ENCODE peak calls at places on chromosomes 5 and 9, in seven cellular contexts. E, D, H, W, A, F and Y are unnamed samples.

GRCh38 chr5:124976086-124976485 is 229.6 kb upstream of the ZNF608 start:
- DNase-seq in W (no peak), A (no peak), F (no peak), D (no peak), H (no peak), E (no peak), Y (no peak)

GRCh38 chr9:90996154-90996788 is 194.7 kb downstream of the SYK start:
- DNase-seq in A (no peak), E (no peak), H (no peak), W (no peak), D (no peak), F (no peak), Y (no peak)

GRCh38 chr5:169279125-169279524 is 21.8 kb downstream of the SLIT3 start:
- DNase-seq in D (no peak), A (no peak), F (no peak), E (no peak), W (no peak), H (no peak), Y (no peak)

GRCh38 chr9:125246261-125246667 is 5.1 kb upstream of the HSPA5 start:
- DNase-seq in A (no peak), H (no peak), F (no peak), E (no peak), D (no peak), W (no peak), Y (no peak)

GRCh38 chr9:131731237-131731995 is 8.5 kb downstream of the RAPGEF1 start:
- DNase-seq in A (peak), D (no peak), H (no peak), E (no peak), F (no peak), W (no peak), Y (no peak)

GRCh38 chr5:7213525-7213924 is 182.4 kb upstream of the ADCY2 start:
- DNase-seq in F (no peak), E (no peak), A (no peak), W (no peak), D (no peak), H (no peak), Y (no peak)

GRCh38 chr9:136342191-136343120 is 15.1 kb downstream of the GPSM1 start:
- DNase-seq in F (peak), H (peak), D (no peak), W (no peak), A (peak), E (peak), Y (peak)

GRCh38 chr9:21779397-21779796 is 23.0 kb upstream of the MTAP start:
- DNase-seq in H (no peak), A (no peak), W (no peak), E (no peak), D (no peak), F (no peak), Y (no peak)

GRCh38 chr5:56359809-56360685 is 126.9 kb upstream of the ANKRD55 start:
- DNase-seq in F (no peak), D (no peak), W (no peak), H (no peak), E (no peak), A (no peak), Y (no peak)

GRCh38 chr5:169431386-169431785 is 130.4 kb upstream of the SLIT3 start:
- DNase-seq in F (no peak), D (no peak), H (no peak), E (no peak), A (no peak), W (no peak), Y (no peak)

GRCh38 chr9:131072107-131072870 is 24.0 kb upstream of the AIF1L start:
- DNase-seq in A (no peak), F (no peak), D (no peak), E (no peak), W (no peak), H (no peak), Y (no peak)

GRCh38 chr9:133579601-133580415 is 29.4 kb downstream of the FAM163B start:
- DNase-seq in H (no peak), D (no peak), F (no peak), A (peak), E (no peak), W (no peak), Y (no peak)

GRCh38 chr9:109383947-109384346 is 63.1 kb upstream of the EPB41L4B start:
- DNase-seq in A (no peak), H (no peak), E (no peak), D (no peak), F (no peak), W (no peak), Y (no peak)

GRCh38 chr5:664343-664993 is 28.7 kb downstream of the TPPP start:
- DNase-seq in A (no peak), E (peak), F (no peak), W (no peak), H (no peak), D (no peak), Y (no peak)

GRCh38 chr5:107809201-107810034 is 138.7 kb upstream of the EFNA5 start:
- DNase-seq in F (no peak), H (no peak), D (no peak), A (no peak), W (no peak), E (no peak), Y (no peak)

GRCh38 chr5:107806271-107806670 is 135.5 kb upstream of the EFNA5 start:
- DNase-seq in E (no peak), W (no peak), D (no peak), A (no peak), H (no peak), F (no peak), Y (no peak)

GRCh38 chr5:107806705-107807104 is 136.0 kb upstream of the EFNA5 start:
- DNase-seq in H (no peak), W (no peak), F (no peak), E (no peak), A (no peak), D (peak), Y (peak)

GRCh38 chr5:107805819-107806218 is 135.1 kb upstream of the EFNA5 start:
- DNase-seq in H (no peak), A (no peak), F (no peak), D (no peak), W (no peak), E (no peak), Y (no peak)

DNA sequence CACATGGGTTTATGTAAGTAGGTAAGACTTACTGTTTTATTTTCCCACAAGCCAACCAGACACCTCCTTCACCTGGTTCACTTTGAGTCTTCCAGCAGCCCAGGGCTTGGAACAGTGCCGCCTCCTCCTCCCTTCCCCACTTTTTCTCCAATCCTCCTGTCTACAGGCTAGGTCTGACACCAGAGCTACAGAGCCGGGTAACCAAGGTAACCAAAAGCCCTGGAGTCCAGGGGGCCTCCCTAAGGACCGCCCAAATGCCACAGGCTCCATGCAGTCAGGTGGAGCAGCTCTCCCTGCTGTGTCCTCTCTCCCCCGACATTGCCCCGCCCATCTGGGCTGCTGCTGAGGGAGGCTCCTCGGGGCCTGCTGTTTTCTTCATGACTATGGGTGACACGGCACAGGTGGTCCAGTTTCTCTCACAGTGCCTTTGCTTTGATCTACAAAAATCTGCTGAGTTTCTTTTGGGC is 138.0 kb upstream of the EFNA5 start:
- DNase-seq in W (no peak), F (no peak), A (no peak), D (no peak), E (no peak), H (no peak), Y (no peak)
- H3K4me3 ChIP-seq in W (no peak), F (no peak), A (no peak), D (no peak), E (no peak), H (no peak), Y (no peak)

GRCh38 chr5:74126294-74126693 is 500.3 kb downstream of the ARHGEF28 start:
- DNase-seq in E (no peak), D (no peak), A (no peak), H (no peak), W (no peak), F (no peak), Y (no peak)

GRCh38 chr5:74124826-74125225 is 498.8 kb downstream of the ARHGEF28 start:
- DNase-seq in F (no peak), E (no peak), D (no peak), A (no peak), H (no peak), W (no peak), Y (no peak)

GRCh38 chr5:74130141-74130897 is 504.3 kb downstream of the ARHGEF28 start:
- DNase-seq in H (no peak), A (no peak), W (no peak), D (no peak), E (no peak), F (no peak), Y (no peak)

GRCh38 chr5:74131256-74131655 is 505.3 kb downstream of the ARHGEF28 start:
- DNase-seq in H (no peak), A (no peak), W (no peak), D (no peak), F (no peak), E (no peak), Y (no peak)

DNA sequence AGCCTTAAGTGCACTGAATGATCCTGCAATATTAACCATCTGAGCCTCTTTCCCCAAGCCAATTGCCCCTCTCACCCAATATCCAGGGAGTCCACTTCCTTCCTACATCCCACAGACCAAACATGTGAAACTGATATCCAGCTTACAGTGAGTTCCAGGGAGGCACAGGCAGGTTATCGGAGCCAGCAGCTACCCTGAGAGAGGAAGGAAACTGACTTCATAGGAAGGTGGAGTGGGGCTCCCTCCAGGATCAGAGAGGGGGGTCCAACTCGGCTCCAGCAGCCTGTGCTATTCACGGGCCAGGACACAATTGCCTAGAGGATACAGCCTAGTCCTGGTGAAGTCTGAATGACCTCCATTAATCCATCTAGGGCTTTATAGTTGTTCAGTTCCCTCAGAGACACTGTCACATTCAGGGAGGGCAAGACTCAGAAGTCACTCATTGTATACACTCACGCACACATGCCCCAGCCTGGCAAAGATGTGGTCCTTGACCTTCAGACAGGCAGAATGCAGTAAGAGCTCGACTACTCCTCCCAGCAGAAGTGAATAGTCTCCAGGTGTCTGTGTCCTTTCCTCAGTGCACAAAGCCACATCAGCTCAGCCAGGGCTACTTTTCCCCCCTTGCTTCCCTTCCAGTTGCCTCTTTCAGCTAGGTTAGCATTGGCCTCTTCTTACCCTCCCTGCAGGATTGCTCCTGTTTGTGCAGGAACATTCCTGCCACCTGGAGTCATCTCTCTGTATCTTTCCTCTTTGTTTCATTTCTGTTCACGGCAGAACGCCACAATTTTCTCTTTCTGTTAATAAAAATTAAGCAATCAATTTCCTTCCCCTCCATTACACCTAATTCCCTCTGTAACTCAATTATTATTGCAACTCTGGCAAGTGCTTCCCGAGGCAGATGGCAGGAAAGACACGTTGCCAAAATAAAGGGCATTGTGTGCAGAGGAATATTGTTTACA is 501.7 kb downstream of the ARHGEF28 start:
- DNase-seq in E (no peak), W (no peak), A (no peak), H (no peak), F (no peak), D (no peak), Y (no peak)
- TF ChIP-seq CTCF in E (peak), W (no peak), A (no peak), H (no peak), F (no peak), D (peak), Y (peak)

GRCh38 chr5:33894566-33894965 is 2.8 kb upstream of the ADAMTS12 start:
- DNase-seq in F (no peak), D (peak), E (no peak), H (no peak), A (no peak), W (no peak), Y (no peak)

GRCh38 chr5:33890147-33890546 is 1.6 kb downstream of the ADAMTS12 start:
- DNase-seq in E (no peak), D (no peak), F (no peak), A (no peak), W (no peak), H (no peak), Y (no peak)

GRCh38 chr5:33890633-33891032 is 1.2 kb downstream of the ADAMTS12 start:
- DNase-seq in W (no peak), F (no peak), A (no peak), E (no peak), D (no peak), H (no peak), Y (no peak)

GRCh38 chr5:33892419-33893151 is 795 bp upstream of the ADAMTS12 start:
- DNase-seq in A (no peak), E (no peak), H (no peak), F (no peak), D (peak), W (no peak), Y (peak)

DNA sequence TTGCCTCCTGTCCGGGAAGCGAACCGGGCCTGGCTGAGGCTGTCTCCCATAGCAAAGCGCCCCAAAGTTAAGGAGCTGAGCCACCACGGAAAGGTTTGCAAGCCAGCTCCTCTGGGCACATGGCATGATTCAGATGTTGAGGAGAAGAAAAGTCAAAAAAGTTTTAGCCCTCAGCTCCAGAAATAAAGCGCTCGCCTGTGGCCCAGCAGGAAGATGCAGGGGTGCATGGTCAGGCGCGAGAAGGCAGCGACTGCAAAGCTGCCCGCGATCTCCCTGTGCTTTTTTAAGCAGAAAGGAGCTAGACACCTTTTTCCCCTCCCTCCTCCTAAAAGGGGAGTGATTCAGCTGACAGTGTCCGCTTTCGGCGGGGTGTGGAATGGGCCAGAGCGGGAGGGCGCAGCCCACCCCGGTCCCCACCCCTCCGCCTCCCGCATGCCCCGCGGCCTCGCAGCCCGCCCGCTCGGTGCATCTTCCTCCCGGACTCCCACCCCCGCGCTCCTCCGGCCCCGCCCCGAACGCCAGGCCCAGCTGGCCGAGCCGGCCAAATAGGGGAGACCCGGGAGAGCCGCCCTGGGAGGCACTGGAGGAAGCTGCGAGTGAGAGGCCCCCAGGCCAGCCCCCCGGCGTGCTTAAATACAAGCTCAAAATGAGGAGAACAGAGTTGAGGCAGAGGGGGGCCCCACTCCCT is at the start of gene ADAMTS12:
- DNase-seq in F (peak), E (peak), D (no peak), A (no peak), W (no peak), H (no peak), Y (no peak)
- H3K4me3 ChIP-seq in F (no peak), E (peak), D (peak), A (no peak), W (peak), H (peak), Y (peak)

GRCh38 chr9:95513722-95514121 is 3.0 kb downstream of the PTCH1 start:
- DNase-seq in W (no peak), A (no peak), D (no peak), F (no peak), H (no peak), E (no peak), Y (no peak)
- TF ChIP-seq CTCF in W (no peak), A (no peak), D (no peak), F (no peak), H (no peak), E (no peak), Y (no peak)

GRCh38 chr5:54655266-54655665 is 137.7 kb downstream of the SNX18 start:
- DNase-seq in H (no peak), W (no peak), A (no peak), F (no peak), E (no peak), D (no peak), Y (no peak)

GRCh38 chr5:54649041-54649504 is 131.5 kb downstream of the SNX18 start:
- DNase-seq in E (no peak), D (no peak), H (no peak), A (no peak), W (no peak), F (no peak), Y (no peak)

GRCh38 chr5:54654211-54654610 is 136.7 kb downstream of the SNX18 start:
- DNase-seq in D (no peak), F (no peak), W (no peak), H (no peak), A (no peak), E (no peak), Y (no peak)

GRCh38 chr5:54655761-54656160 is 138.2 kb downstream of the SNX18 start:
- DNase-seq in D (no peak), W (no peak), E (no peak), F (no peak), H (no peak), A (no peak), Y (no peak)

GRCh38 chr5:54651482-54652076 is 134.0 kb downstream of the SNX18 start:
- DNase-seq in E (no peak), D (peak), W (no peak), H (peak), A (no peak), F (peak), Y (peak)
- H3K4me3 ChIP-seq in E (no peak), D (no peak), W (no peak), H (no peak), A (no peak), F (no peak), Y (no peak)

GRCh38 chr9:72836790-72837189 is 116.1 kb downstream of the ALDH1A1 start:
- DNase-seq in E (no peak), D (no peak), A (no peak), H (no peak), W (no peak), F (no peak), Y (no peak)
- TF ChIP-seq CTCF in E (no peak), D (no peak), A (no peak), H (no peak), W (no peak), F (no peak), Y (no peak)

GRCh38 chr5:79984363-79984762 is 6.7 kb downstream of the MTX3 start:
- DNase-seq in A (no peak), F (no peak), H (no peak), D (no peak), E (no peak), W (no peak), Y (no peak)
- H3K4me3 ChIP-seq in A (no peak), F (no peak), H (no peak), D (no peak), E (no peak), W (no peak), Y (no peak)

GRCh38 chr9:33751536-33752129 is 43.7 kb upstream of the PRSS3 start:
- DNase-seq in H (no peak), D (no peak), F (no peak), E (no peak), A (no peak), W (no peak), Y (no peak)
- TF ChIP-seq CTCF in H (no peak), D (no peak), F (no peak), E (no peak), A (no peak), W (no peak), Y (no peak)

GRCh38 chr5:38554860-38555259 is 1.6 kb downstream of the LIFR start:
- DNase-seq in F (no peak), H (no peak), E (no peak), D (no peak), W (no peak), A (no peak), Y (no peak)
- H3K4me3 ChIP-seq in F (no peak), H (no peak), E (peak), D (peak), W (peak), A (no peak), Y (peak)

DNA sequence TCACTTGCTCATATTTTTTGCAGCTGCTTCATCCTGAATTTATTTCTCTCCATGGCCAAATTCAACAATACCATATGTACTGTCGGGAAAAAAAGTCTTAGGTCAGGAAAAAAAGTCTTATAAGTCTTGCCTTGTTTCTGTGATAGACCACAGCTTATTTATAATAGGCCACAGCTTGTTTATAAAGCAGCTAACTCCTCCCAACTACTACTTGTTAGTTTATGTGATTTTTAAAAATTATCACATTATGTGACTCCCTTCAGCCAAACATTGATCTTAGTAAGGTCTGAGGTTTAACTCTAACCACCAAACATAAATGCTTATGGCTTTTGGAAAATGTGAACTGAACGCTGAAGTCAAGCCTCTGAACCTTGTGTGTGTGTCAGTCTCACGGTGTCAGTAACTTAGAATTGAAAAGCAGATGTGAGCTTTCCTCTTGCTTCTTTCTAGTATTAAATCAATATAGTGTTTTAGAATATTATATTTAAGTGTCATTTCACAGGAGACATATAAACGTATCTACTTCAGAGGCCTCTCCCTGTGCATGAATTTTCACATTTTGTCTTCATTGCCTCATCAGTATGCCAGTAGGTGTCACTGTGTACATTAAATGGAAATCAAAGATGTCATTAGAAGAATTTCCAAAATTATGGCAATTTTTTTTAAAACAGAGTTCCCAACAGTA is 51.3 kb downstream of the SNX24 start:
- DNase-seq in W (no peak), E (no peak), F (no peak), H (no peak), A (peak), D (no peak), Y (no peak)
- TF ChIP-seq CTCF in W (peak), E (peak), F (no peak), H (no peak), A (peak), D (peak), Y (peak)